ENCODE peak calls at places on chromosomes 13 and 19, in six cellular contexts. Q is neural progenitor cell, W is sigmoid colon, C is A549, A is mucosa of descending colon, H is tibial artery. D is an unnamed sample. For H3K4me1, the result is how much of the 10 kb centered on the place peaks cover.

GRCh38 chr13:22120646-22121045 is 449.8 kb downstream of the FGF9 start:
- DNase-seq in Q (no peak), W (no peak), C (no peak), A (no peak), H (no peak), D (no peak)

GRCh38 chr13:29654384-29654783 is 58.9 kb upstream of the SLC7A1 start:
- DNase-seq in Q (no peak), W (no peak), C (no peak), A (no peak), H (no peak), D (no peak)

GRCh38 chr19:5172859-5173577 is 167.6 kb downstream of the PTPRS start:
- DNase-seq in Q (no peak), W (no peak), C (peak), A (no peak), H (no peak), D (no peak)

GRCh38 chr13:42577538-42577937 is 3.6 kb downstream of the TNFSF11 start:
- DNase-seq in Q (no peak), W (no peak), C (no peak), A (no peak), H (no peak), D (no peak)

GRCh38 chr13:98919566-98919965 is 58.3 kb downstream of the DOCK9 start:
- DNase-seq in Q (no peak), W (no peak), C (no peak), A (no peak), H (no peak), D (no peak)

GRCh38 chr19:47157455-47158321 is 27.1 kb downstream of the SAE1 start:
- DNase-seq in Q (peak), W (peak), C (no peak), A (no peak), H (no peak), D (peak)

GRCh38 chr13:20567881-20568528 is 1.0 kb downstream of the IFT88 start:
- DNase-seq in Q (no peak), W (no peak), C (no peak), A (no peak), H (no peak), D (no peak)

GRCh38 chr13:40149611-40150283 is 494.3 kb downstream of the COG6 start:
- DNase-seq in Q (no peak), W (peak), C (peak), A (no peak), H (peak), D (no peak)

GRCh38 chr19:53992211-53992610 is 774 bp downstream of the CACNG6 start:
- DNase-seq in Q (no peak), W (no peak), C (no peak), A (no peak), H (no peak), D (no peak)

GRCh38 chr13:91741925-91742324 is 343.5 kb downstream of the GPC5 start:
- DNase-seq in Q (no peak), W (no peak), C (no peak), A (no peak), H (no peak), D (no peak)

GRCh38 chr13:29498426-29499040 is 97.0 kb downstream of the SLC7A1 start:
- DNase-seq in Q (no peak), W (no peak), C (no peak), A (no peak), H (no peak), D (no peak)

GRCh38 chr19:35346193-35347052 is 1.3 kb upstream of the FFAR1 start:
- DNase-seq in Q (no peak), W (peak), C (no peak), A (peak), H (peak), D (peak)

GRCh38 chr19:40398417-40399056 is 8.6 kb upstream of the HIPK4 start:
- DNase-seq in Q (peak), W (no peak), C (no peak), A (no peak), H (no peak), D (peak)

GRCh38 chr13:111791131-111791530 is 275.8 kb upstream of the SOX1 start:
- DNase-seq in Q (no peak), W (no peak), C (no peak), A (no peak), H (no peak), D (no peak)

GRCh38 chr19:34217952-34218817 is 36.2 kb upstream of the GARRE1 start:
- DNase-seq in Q (no peak), W (no peak), C (no peak), A (no peak), H (no peak), D (no peak)

GRCh38 chr13:50198508-50198907 is 183.3 kb downstream of the KCNRG start:
- DNase-seq in Q (no peak), W (no peak), C (no peak), A (no peak), H (no peak), D (no peak)

GRCh38 chr13:80921556-80921955 is 580.6 kb upstream of the SPRY2 start:
- DNase-seq in Q (no peak), W (no peak), C (no peak), A (no peak), H (no peak), D (no peak)

GRCh38 chr19:33402421-33403220 is 29.1 kb downstream of the CEBPG start:
- DNase-seq in Q (no peak), W (peak), C (no peak), A (peak), H (peak), D (peak)

GRCh38 chr13:28492527-28493367 is 2.2 kb downstream of the FLT1 start:
- DNase-seq in Q (peak), W (no peak), C (no peak), A (no peak), H (no peak), D (no peak)

GRCh38 chr19:56099638-56100539 is 21.2 kb downstream of the ZNF787 start:
- DNase-seq in Q (no peak), W (no peak), C (no peak), A (peak), H (no peak), D (no peak)

GRCh38 chr19:2567580-2567979 is 91.7 kb downstream of the GADD45B start:
- DNase-seq in Q (no peak), W (peak), C (no peak), A (peak), H (peak), D (peak)

GRCh38 chr19:53328967-53329366 is 4.6 kb upstream of the ZNF845 start:
- DNase-seq in Q (no peak), W (peak), C (no peak), A (no peak), H (peak), D (no peak)

GRCh38 chr13:73417012-73417615 is 358.3 kb downstream of the KLF5 start:
- DNase-seq in Q (peak), W (no peak), C (peak), A (no peak), H (no peak), D (peak)

GRCh38 chr13:74550039-74550438 is 415.8 kb upstream of the KLF12 start:
- DNase-seq in Q (no peak), W (no peak), C (no peak), A (no peak), H (no peak), D (no peak)

GRCh38 chr19:45953676-45954075 is 20.0 kb downstream of the NOVA2 start:
- DNase-seq in Q (no peak), W (no peak), C (no peak), A (no peak), H (no peak), D (no peak)

GRCh38 chr13:114045113-114045735 is 71.3 kb upstream of the C13orf46 start:
- DNase-seq in Q (no peak), W (no peak), C (no peak), A (no peak), H (no peak), D (no peak)

GRCh38 chr13:48975101-48975925 is at the start of gene FNDC3A:
- DNase-seq in Q (peak), W (peak), C (peak), A (peak), H (peak), D (no peak)

DNA sequence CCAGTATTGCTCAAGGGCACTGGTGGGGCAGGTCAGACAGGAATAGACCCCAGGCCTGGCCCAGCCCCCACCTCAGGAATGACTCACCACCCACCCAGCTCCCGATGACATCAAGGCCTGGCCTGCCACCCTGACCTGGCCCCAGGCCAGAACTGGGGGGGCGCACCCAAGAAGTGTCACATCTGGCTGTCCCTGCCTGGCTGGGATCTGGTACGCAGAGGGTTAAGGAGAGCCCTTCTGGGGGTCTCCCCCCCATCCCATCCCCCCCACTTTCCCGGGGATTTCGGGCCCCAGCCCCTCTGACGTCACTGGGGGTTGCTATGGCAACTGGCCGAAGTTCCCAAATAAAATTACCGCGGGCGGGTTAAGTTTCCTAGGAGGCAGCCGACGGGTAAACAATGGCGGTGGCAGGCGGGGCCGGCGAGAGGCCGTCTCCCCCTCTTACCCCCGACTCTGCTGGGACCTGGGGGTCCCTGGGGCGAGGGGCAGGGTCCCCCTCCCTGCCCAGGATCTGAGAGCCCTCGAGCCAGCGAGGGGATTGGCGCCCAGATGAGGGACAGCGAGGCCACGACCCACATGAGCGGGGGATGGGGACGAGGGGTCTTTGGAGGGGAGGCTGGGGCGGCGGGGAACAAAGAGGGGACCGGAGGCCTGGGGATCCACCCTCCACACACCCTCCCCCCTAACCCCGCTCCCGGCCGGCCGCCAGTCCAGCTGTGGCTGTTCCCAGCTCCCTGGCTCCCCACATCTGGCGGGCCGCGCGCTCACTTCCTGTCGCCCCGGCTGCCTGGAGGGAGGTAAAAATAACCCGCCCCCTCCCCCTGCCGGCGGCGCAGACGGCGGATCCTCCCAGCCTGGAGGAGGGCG is 29.7 kb upstream of the NANOS3 start:
- DNase-seq in Q (peak), W (peak), C (no peak), A (peak), H (peak), D (peak)
- H3K4me1 ChIP-seq in Q (under half), W (half or more), C (half or more), A (under half), H (half or more), D (half or more)

DNA sequence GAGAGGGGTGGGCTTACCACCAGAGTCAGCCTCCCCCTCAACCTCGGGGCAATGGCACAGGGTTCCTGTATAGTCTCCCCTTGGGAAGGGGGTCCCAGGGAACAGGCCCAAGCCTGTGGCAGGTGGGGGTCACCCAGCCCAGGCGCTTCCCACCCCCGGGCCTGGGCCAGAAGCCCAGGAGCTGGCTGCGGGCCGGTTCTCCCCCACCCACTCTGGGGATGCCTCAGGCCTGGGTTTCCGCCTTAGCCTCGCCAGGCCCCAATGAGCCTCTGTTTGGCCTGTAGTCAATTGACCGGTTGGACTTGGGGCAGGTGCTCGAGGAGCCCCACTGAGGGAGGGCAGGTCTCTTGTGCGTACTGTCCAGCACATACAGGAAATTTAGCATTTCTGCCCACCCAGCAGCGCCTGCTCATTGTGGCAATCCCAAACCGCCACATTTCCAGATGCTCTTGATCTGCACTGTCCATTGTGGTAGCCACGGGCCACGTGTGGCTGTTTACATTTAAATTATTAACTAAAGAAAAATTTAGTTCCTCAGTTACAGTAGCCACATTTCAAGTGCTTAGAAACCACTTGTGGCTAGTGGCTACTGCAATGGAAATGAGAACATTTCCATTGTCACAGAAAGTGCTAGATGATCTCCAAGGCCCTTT is 9.9 kb downstream of the LYL1 start:
- DNase-seq in Q (no peak), W (no peak), C (no peak), A (no peak), H (no peak), D (peak)
- H3K4me1 ChIP-seq in Q (under half), W (half or more), C (half or more), A (under half), H (half or more), D (under half)

DNA sequence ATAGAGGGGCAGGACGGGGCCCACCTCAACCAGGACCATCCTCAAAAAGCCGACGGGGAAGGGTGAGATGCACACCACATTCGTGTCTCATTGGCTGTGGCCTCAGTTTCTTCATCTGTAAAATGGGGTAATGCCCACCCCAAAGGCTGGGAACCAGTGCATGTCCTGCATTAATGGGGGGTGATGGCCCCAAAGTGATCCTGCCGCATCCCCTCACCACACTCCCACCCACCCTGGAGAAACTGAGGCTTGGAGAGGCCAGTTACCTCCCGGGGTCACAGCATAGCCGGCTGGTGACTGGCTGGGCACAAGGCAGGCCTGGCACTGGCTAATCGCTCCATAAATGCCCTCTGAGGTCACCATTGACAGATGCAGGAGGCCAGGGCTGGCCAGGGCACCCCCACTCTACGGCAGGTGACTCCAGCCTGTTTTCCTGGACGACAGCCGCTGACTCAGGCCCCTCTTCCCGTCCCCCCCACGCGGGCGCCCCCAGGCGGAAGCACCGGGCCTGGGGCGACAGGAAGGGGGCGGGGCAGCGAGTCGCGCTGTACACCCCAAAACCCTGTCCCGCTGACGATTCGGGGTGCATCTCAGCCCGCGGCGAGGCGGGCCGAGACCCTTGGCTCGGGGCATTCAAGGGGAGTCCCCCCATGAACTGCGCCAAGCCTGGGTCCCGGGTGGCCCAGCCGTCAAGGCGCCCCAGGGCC is 483 bp upstream of the MIDN start:
- DNase-seq in Q (peak), W (peak), C (no peak), A (peak), H (peak), D (peak)
- H3K4me1 ChIP-seq in Q (under half), W (half or more), C (under half), A (half or more), H (half or more), D (half or more)

GRCh38 chr13:109175666-109176065 is 546.3 kb downstream of the MYO16 start:
- DNase-seq in Q (no peak), W (no peak), C (no peak), A (no peak), H (no peak), D (no peak)
- H3K4me1 ChIP-seq in Q (under half), W (under half), C (under half), A (under half), H (under half), D (under half)

DNA sequence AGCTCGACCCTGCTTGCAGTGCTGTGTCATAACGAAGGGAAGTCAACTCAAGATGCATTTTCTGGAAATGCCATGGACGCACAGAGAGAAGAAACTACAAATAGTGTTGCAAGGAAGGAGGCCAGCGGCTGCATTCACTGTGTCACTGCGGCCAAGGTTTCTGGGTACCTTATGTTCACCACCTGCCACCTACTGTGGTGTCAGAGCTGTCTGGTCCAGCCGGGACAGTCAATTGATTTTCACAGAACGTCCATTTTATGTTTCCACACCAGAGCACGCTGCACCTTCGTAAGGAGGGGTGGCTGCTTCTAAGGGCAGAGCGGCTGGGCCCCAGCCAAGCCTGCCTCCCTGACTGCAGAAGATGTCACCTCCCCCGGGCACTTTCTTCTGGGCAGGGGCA is 17.7 kb downstream of the TSHZ3 start:
- DNase-seq in Q (no peak), W (peak), C (no peak), A (no peak), H (no peak), D (no peak)
- H3K4me1 ChIP-seq in Q (under half), W (half or more), C (under half), A (under half), H (under half), D (under half)

DNA sequence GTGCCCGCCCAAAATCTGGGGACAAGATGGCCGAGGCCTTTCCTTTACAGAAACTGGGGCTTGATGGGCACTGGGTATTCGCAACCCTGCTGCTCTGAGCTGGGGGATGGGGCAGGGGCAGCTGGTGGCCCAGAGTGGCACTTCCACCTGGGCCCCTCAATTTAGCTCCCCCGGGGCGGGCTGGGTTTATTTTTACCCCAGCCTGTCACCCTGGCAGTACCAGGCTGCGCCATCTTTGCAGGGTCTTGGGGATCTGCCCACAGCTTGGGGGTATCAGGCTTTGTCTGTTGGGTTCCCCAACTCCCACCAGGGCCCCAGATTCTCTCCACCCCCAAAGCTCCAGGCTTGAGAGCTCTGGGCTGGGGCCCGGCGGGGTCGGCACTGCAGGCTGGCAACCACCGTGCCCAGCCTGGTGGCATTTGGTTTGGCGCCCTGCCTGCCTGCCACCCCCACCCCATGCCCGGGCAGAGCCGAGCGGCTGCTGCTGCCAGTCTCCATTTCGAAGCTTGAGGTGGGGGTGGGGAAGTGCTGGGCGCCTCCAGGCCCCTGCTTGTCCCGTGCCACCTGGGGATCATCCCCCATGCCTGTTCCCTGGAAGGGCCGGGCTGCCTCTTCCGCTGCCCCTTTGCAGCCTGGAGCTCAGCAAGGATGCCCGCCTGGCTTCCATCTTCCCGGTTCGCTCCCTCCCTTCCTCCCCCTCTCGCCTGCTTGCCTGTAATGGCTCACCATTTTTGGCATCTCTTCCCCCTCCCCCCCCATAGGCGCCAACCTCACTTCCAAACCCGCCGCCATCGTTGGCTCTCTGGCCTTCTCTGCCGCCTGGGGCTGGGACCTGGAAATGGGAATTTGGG is 11.4 kb downstream of the NFIX start:
- DNase-seq in Q (no peak), W (peak), C (no peak), A (peak), H (peak), D (peak)
- H3K4me1 ChIP-seq in Q (under half), W (half or more), C (under half), A (under half), H (half or more), D (half or more)

GRCh38 chr19:12788025-12788681 is 3.1 kb upstream of the JUNB start:
- DNase-seq in Q (no peak), W (no peak), C (no peak), A (no peak), H (no peak), D (no peak)

GRCh38 chr19:12787458-12787857 is 3.8 kb upstream of the JUNB start:
- DNase-seq in Q (no peak), W (no peak), C (no peak), A (no peak), H (no peak), D (no peak)

GRCh38 chr19:12785431-12786011 is 5.8 kb upstream of the JUNB start:
- DNase-seq in Q (no peak), W (no peak), C (no peak), A (no peak), H (no peak), D (peak)

GRCh38 chr19:12786149-12786870 is 5.0 kb upstream of the JUNB start:
- DNase-seq in Q (no peak), W (peak), C (no peak), A (peak), H (peak), D (peak)

GRCh38 chr19:12786950-12787349 is 4.3 kb upstream of the JUNB start:
- DNase-seq in Q (no peak), W (no peak), C (no peak), A (no peak), H (no peak), D (no peak)
- H3K4me1 ChIP-seq in Q (under half), W (half or more), C (half or more), A (half or more), H (half or more), D (half or more)

DNA sequence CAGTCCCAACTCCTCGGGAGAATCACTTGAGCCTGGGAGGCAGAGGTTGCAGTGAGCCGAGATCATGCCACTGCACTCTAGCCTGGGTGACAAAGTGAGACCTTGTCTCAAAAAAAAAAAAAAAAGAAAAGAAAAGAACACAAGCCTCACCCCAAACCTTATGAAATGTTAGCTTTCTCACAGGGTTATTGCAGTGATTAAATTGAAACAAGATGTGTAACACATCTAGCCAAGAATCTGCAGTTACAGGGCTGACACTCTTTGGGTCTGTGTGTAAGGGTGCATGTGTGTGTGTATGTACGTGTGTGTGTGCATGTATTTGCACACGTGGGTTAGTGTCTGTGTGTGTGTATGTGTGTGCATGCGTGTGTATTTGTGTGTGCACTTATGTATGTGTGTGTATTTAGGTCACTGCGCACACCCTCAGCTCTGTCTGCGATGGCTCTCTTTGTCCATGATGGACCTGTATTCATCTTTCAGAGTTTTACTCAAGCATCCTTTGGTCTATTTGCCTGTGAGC is 336.3 kb downstream of the UQCRFS1 start:
- DNase-seq in Q (no peak), W (no peak), C (no peak), A (no peak), H (no peak), D (no peak)
- H3K4me1 ChIP-seq in Q (under half), W (under half), C (under half), A (under half), H (under half), D (under half)

GRCh38 chr13:60351326-60351725 is 45.7 kb upstream of the TDRD3 start:
- DNase-seq in Q (no peak), W (no peak), C (no peak), A (no peak), H (no peak), D (no peak)
- H3K4me1 ChIP-seq in Q (under half), W (under half), C (under half), A (under half), H (under half), D (under half)